ENCODE peak calls at places on chromosomes 5 and 9, in five cellular contexts. K is heart left ventricle, H is endodermal cell, M is body of pancreas, F is fibroblast of mammary gland. C is an unnamed sample.

GRCh38 chr5:68949711-68950110 is 144.1 kb upstream of the SLC30A5 start:
- DNase-seq in F (no peak), H (peak), K (no peak), M (no peak), C (no peak)

GRCh38 chr5:150217041-150217440 is 27.2 kb downstream of the SLC6A7 start:
- DNase-seq in F (no peak), M (no peak), K (no peak), H (no peak), C (no peak)

GRCh38 chr5:71013575-71013974 is 11.6 kb downstream of the NAIP start:
- DNase-seq in K (no peak), M (no peak), F (no peak), H (peak), C (no peak)

GRCh38 chr5:104186100-104186499 is 623.5 kb upstream of the NUDT12 start:
- DNase-seq in H (no peak), M (peak), K (no peak), F (peak), C (peak)

GRCh38 chr9:77956555-77956954 is 75.1 kb downstream of the GNAQ start:
- DNase-seq in H (peak), K (no peak), F (no peak), M (no peak), C (no peak)

GRCh38 chr5:9067129-9067528 is 478.7 kb downstream of the SEMA5A start:
- DNase-seq in H (no peak), M (no peak), F (no peak), K (no peak), C (no peak)

GRCh38 chr9:85408494-85408893 is 333.3 kb downstream of the AGTPBP1 start:
- DNase-seq in M (no peak), K (no peak), F (no peak), H (no peak), C (no peak)

GRCh38 chr5:118791986-118792734 is 196.2 kb downstream of the DTWD2 start:
- DNase-seq in F (peak), M (peak), H (peak), K (no peak), C (peak)

GRCh38 chr9:33137781-33138264 is 29.3 kb downstream of the B4GALT1 start:
- DNase-seq in F (no peak), K (no peak), H (no peak), M (no peak), C (no peak)

GRCh38 chr5:59484618-59485017 is 408.9 kb downstream of the PDE4D start:
- DNase-seq in M (no peak), F (peak), H (no peak), K (no peak), C (no peak)

GRCh38 chr5:148909001-148909400 is 82.6 kb downstream of the ADRB2 start:
- DNase-seq in F (peak), M (no peak), H (no peak), K (no peak), C (peak)

GRCh38 chr9:117218951-117219350 is 195.9 kb downstream of the ASTN2 start:
- DNase-seq in F (no peak), M (no peak), H (no peak), K (no peak), C (no peak)

GRCh38 chr5:17359451-17359965 is 138.5 kb upstream of the TAF11L2 start:
- DNase-seq in H (no peak), F (peak), M (no peak), K (no peak), C (peak)

GRCh38 chr9:130847306-130848217 is 12.5 kb downstream of the ABL1 start:
- DNase-seq in H (peak), M (peak), F (peak), K (peak), C (peak)

GRCh38 chr9:129336601-129337286 is 158.7 kb upstream of the IER5L start:
- DNase-seq in H (peak), K (no peak), M (peak), F (peak), C (peak)

GRCh38 chr5:143923634-143924265 is 111.8 kb downstream of the HMHB1 start:
- DNase-seq in H (no peak), F (peak), K (no peak), M (no peak), C (peak)

GRCh38 chr5:176855598-176855997 is 43.5 kb downstream of the HK3 start:
- DNase-seq in H (no peak), K (no peak), F (no peak), M (no peak), C (no peak)

GRCh38 chr5:149697001-149697400 is 33.1 kb upstream of the PPARGC1B start:
- DNase-seq in H (no peak), K (no peak), M (no peak), F (peak), C (peak)

GRCh38 chr9:136587944-136588662 is 42.3 kb upstream of the NOTCH1 start:
- DNase-seq in K (peak), F (no peak), H (peak), M (no peak), C (no peak)

GRCh38 chr9:123656565-123656964 is 273.4 kb downstream of the DENND1A start:
- DNase-seq in K (no peak), F (peak), H (no peak), M (no peak), C (no peak)

GRCh38 chr9:123658792-123659191 is 271.1 kb downstream of the DENND1A start:
- DNase-seq in K (no peak), F (no peak), M (no peak), H (no peak), C (no peak)

GRCh38 chr9:123659358-123659757 is 270.6 kb downstream of the DENND1A start:
- DNase-seq in H (no peak), M (no peak), F (no peak), K (no peak), C (no peak)

GRCh38 chr9:123657099-123657498 is 272.8 kb downstream of the DENND1A start:
- DNase-seq in H (peak), F (no peak), K (no peak), M (no peak), C (no peak)

DNA sequence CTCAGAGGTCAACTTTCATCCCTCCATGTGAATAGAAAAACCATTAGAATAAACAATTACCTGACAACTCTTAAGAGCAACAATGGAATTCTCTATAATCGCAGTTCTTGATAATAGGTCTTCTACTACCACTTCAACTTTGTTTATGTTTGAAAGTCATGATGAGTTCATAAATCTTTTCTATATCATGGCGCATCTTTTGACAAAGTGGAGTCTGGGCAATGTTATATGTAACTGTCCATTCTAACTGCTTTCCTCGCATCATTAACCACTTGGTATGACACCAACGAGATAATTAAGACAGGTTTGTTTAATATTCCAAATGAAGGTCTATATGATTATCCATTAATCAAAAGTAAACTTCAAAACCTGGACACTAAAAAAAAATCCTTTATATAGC is 272.0 kb downstream of the DENND1A start:
- DNase-seq in F (no peak), M (no peak), K (no peak), H (no peak), C (no peak)
- H3K4me3 ChIP-seq in F (no peak), M (no peak), K (no peak), H (no peak), C (no peak)

GRCh38 chr9:99285965-99286364 is 63.9 kb downstream of the SEC61B start:
- DNase-seq in H (no peak), M (no peak), K (no peak), F (no peak), C (no peak)
- TF ChIP-seq CTCF in H (no peak), M (no peak), K (no peak), F (no peak), C (no peak)

GRCh38 chr5:31194892-31195291 is 1.4 kb downstream of the CDH6 start:
- DNase-seq in F (peak), K (no peak), M (no peak), H (no peak), C (no peak)
- H3K4me3 ChIP-seq in F (no peak), K (peak), M (no peak), H (peak), C (peak)

DNA sequence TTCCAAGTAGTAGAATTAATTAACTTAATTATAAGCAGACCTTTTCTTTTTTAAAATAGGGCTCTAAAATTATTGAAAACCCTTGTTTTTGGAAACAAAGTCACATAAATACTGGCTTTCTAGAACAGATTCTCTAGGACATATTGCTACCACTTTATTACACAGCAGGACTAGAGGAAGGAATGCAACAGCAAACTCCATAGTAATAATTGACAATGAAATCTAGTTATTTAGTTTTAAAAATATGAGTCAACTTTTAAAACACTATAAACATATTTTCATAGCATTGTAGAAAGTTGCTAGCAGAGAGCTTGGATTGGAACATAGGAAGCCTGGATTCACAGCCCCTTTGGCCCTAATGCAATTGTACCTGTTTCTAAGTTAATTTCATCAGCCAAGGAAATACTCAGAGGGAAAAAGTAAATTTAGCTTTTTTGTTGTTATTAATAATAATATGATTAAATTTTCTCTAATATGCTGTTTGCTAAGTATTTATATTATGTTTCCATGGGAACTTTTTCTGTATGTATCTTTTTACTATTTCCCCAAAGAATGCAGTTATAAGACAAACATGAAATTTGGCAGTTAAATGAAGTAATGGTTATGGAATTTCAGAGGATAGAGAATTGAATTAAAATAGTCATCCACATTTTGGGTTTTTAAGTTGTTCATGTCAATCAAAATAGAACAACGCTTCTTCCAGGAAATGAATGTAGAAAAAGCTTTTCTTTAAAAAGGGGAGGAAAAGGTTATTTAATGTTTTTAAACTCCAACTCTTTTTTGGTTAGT is 45.6 kb downstream of the VCAN start:
- DNase-seq in H (no peak), F (no peak), M (no peak), K (no peak), C (no peak)
- TF ChIP-seq CTCF in H (peak), F (peak), M (no peak), K (no peak), C (peak)

GRCh38 chr5:142699105-142699720 is 13.3 kb upstream of the FGF1 start:
- DNase-seq in H (peak), M (peak), F (peak), K (peak), C (peak)

GRCh38 chr5:142697356-142697807 is 11.5 kb upstream of the FGF1 start:
- DNase-seq in F (peak), K (no peak), M (no peak), H (peak), C (peak)

GRCh38 chr5:142696379-142696778 is 10.5 kb upstream of the FGF1 start:
- DNase-seq in F (no peak), K (no peak), H (no peak), M (no peak), C (no peak)

GRCh38 chr5:142698447-142698846 is 12.6 kb upstream of the FGF1 start:
- DNase-seq in H (peak), K (no peak), F (no peak), M (no peak), C (peak)

GRCh38 chr5:142697846-142698245 is 12.0 kb upstream of the FGF1 start:
- DNase-seq in F (peak), K (no peak), M (peak), H (no peak), C (peak)
- H3K4me3 ChIP-seq in F (no peak), K (peak), M (no peak), H (no peak), C (no peak)

DNA sequence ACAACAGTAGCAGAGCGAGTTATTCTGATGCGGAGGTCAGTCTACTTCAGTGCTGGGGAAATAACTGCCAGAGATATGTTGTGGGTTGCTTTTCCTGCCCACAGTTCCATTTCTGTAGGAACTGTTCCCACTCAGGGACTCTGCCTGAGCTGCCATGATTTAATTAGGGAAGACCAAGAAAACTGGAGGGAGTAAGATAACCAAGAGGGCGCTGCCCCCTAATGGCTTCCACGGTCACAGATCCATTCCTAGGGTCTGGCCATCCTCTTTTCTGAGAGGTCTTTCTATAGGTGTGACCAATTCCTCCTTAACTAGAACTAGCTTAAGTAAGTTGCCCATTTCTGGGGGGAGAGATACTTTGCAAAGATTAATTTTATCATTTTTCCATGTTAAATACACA is 125.9 kb downstream of the APBA1 start:
- DNase-seq in M (no peak), F (peak), H (peak), K (no peak), C (no peak)
- TF ChIP-seq CTCF in M (no peak), F (peak), H (peak), K (no peak), C (peak)

DNA sequence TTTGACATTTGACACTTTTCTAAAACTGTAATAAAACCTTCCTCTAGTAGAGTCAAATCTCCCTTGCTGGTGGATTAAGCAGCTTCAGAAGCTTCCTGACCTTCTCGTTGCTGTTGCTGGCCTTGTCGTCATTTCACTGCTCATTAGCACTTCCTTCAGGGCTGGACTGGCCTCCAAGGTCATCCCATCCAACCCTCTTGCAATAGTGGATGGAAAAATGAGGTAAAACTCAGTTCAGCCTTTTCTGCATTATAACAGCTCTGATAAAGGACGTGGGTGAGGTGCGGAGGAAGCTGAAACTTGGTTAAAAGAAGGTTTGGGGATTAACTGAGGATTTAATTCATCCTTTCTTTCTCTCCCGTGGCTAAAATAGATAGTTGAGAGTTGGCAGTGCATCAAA is 1.0 kb upstream of the ADAMTSL1 start:
- DNase-seq in H (peak), K (no peak), M (no peak), F (peak), C (no peak)
- H3K4me3 ChIP-seq in H (peak), K (no peak), M (no peak), F (peak), C (no peak)

GRCh38 chr9:30970186-30970585 is 1414.3 kb upstream of the ACO1 start:
- DNase-seq in M (no peak), K (no peak), H (no peak), F (no peak), C (no peak)

GRCh38 chr9:30972654-30973053 is 1411.8 kb upstream of the ACO1 start:
- DNase-seq in F (no peak), M (no peak), K (no peak), H (no peak), C (no peak)

GRCh38 chr9:30964332-30964731 is 1420.1 kb upstream of the ACO1 start:
- DNase-seq in M (no peak), F (no peak), K (no peak), H (no peak), C (no peak)

DNA sequence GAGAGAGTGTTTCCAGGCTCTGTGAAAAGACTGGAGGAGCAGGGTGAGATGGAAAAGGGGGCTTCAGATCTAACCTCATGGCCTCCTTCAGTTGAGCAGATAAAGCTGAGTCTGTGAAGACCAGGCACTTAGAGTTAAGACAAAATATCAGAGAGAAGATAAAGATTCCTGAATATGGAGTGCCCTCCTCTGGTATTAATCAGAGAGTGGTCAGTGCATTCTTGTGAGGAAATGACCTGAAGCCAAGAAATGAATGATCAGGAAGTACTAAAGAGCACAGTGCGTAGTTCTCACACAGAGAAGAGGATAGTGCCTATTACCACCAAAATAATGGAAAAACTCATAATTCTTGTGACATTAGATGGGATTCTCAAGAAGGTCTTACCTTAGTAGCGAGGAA is 1417.0 kb upstream of the ACO1 start:
- DNase-seq in H (no peak), K (no peak), F (no peak), M (no peak), C (peak)
- TF ChIP-seq CTCF in H (peak), K (no peak), F (no peak), M (no peak), C (peak)

DNA sequence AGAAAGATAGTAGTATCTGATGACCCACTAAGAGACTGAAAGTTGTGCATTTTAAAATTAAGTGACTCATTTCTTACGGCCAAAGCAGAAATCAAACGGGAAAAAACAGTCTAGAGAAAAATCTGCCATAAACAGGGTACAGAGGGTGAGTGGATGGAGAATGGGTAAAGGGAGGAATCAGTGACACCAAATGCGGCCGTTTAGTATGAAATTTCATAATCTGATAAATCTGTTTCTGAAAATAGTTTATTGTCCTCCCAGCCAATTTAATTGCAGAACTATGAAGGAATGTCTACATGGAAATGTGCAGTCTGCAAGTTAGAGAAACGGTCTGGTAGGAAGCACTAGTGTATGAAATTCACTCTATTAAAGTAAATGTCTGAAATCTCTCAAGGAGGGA is 39.5 kb downstream of the ADAMTS12 start:
- DNase-seq in F (peak), M (no peak), H (no peak), K (no peak), C (peak)
- H3K4me3 ChIP-seq in F (no peak), M (no peak), H (peak), K (peak), C (no peak)